ENCODE peak calls at places on chromosomes 4 and X, in seven cellular contexts. N, M, S, R, A, X and Q are unnamed samples.

GRCh38 chr4:94577136-94577535 is 125.4 kb downstream of the PDLIM5 start:
- DNase-seq in R (peak), N (no peak), X (no peak), M (no peak), A (no peak), S (no peak), Q (peak)

GRCh38 chr4:139838811-139839210 is 173.2 kb downstream of the MGST2 start:
- DNase-seq in R (no peak), A (no peak), X (no peak), N (no peak), S (no peak), M (no peak), Q (no peak)

GRCh38 chr4:41339812-41340809 is 83.4 kb downstream of the UCHL1 start:
- DNase-seq in R (peak), S (no peak), X (peak), A (peak), M (peak), N (no peak), Q (peak)

GRCh38 chrX:69229436-69229835 is 64.2 kb upstream of the PJA1 start:
- DNase-seq in R (no peak), M (no peak), X (peak), A (no peak), S (no peak), N (no peak), Q (peak)

GRCh38 chrX:134460005-134460860 is at the start of gene HPRT1:
- DNase-seq in R (peak), S (peak), M (peak), N (peak), A (peak), X (peak), Q (peak)

GRCh38 chr4:153790962-153791551 is 2.2 kb upstream of the SFRP2 start:
- DNase-seq in S (no peak), N (peak), M (no peak), X (no peak), R (no peak), A (peak), Q (peak)

GRCh38 chr4:87150498-87151261 is 69.7 kb downstream of the KLHL8 start:
- DNase-seq in S (peak), M (peak), N (no peak), A (peak), R (peak), X (peak), Q (peak)

GRCh38 chrX:72394518-72395163 is 88.9 kb upstream of the CITED1 start:
- DNase-seq in X (peak), N (no peak), S (no peak), A (no peak), R (no peak), M (no peak), Q (no peak)

GRCh38 chr4:119087121-119087520 is 48.5 kb upstream of the MYOZ2 start:
- DNase-seq in N (no peak), S (no peak), M (peak), R (no peak), A (peak), X (peak), Q (no peak)

GRCh38 chrX:39125834-39126233 is 324.6 kb downstream of the MID1IP1 start:
- DNase-seq in N (no peak), S (no peak), X (no peak), R (peak), M (no peak), A (no peak), Q (no peak)

GRCh38 chr4:157980158-157980557 is 192.7 kb downstream of the GASK1B start:
- DNase-seq in N (no peak), R (no peak), X (no peak), M (no peak), A (no peak), S (no peak), Q (no peak)

GRCh38 chrX:149513713-149514427 is 8.8 kb upstream of the IDS start:
- DNase-seq in S (no peak), N (no peak), M (no peak), A (no peak), X (no peak), R (no peak), Q (no peak)

GRCh38 chr4:113701156-113701555 is 60.4 kb downstream of the CAMK2D start:
- DNase-seq in X (no peak), A (no peak), R (no peak), M (no peak), S (no peak), N (no peak), Q (no peak)

GRCh38 chrX:150648296-150648940 is 44.8 kb upstream of the MTMR1 start:
- DNase-seq in A (no peak), S (no peak), M (no peak), R (no peak), N (no peak), X (no peak), Q (no peak)

GRCh38 chrX:146658379-146658778 is 151.2 kb upstream of the CXorf51B start:
- DNase-seq in M (no peak), R (no peak), X (no peak), S (no peak), N (no peak), A (no peak), Q (no peak)

GRCh38 chrX:22081475-22082092 is 49.5 kb downstream of the PHEX start:
- DNase-seq in S (peak), N (peak), X (peak), M (peak), R (no peak), A (peak), Q (peak)

GRCh38 chrX:68139791-68140190 is 293.5 kb downstream of the OPHN1 start:
- DNase-seq in A (no peak), M (no peak), S (no peak), R (no peak), X (no peak), N (no peak), Q (no peak)

GRCh38 chrX:129609395-129609794 is 45.4 kb downstream of the APLN start:
- DNase-seq in M (no peak), N (no peak), X (no peak), S (no peak), R (no peak), A (no peak), Q (no peak)

GRCh38 chrX:51395807-51396728 is 63.4 kb downstream of the NUDT10 start:
- DNase-seq in X (no peak), S (peak), A (peak), N (peak), R (no peak), M (peak), Q (peak)

GRCh38 chr4:47065099-47065498 is 33.7 kb downstream of the GABRB1 start:
- DNase-seq in M (peak), N (no peak), X (no peak), S (no peak), R (no peak), A (no peak), Q (no peak)

GRCh38 chr4:110245567-110245966 is 47.2 kb upstream of the ELOVL6 start:
- DNase-seq in R (no peak), S (no peak), X (peak), A (no peak), N (no peak), M (no peak), Q (no peak)

GRCh38 chrX:23478056-23478455 is 143.4 kb downstream of the PTCHD1 start:
- DNase-seq in R (no peak), A (no peak), M (no peak), X (peak), N (no peak), S (no peak), Q (no peak)

GRCh38 chr4:3434891-3435683 is 6.7 kb upstream of the HGFAC start:
- DNase-seq in N (no peak), X (no peak), S (no peak), M (no peak), R (no peak), A (no peak), Q (no peak)

GRCh38 chr4:102180080-102180479 is 165.2 kb downstream of the SLC39A8 start:
- DNase-seq in R (no peak), M (no peak), N (no peak), A (no peak), S (no peak), X (no peak), Q (no peak)

GRCh38 chr4:78645853-78646757 is 94.5 kb downstream of the ANXA3 start:
- DNase-seq in M (peak), A (peak), N (no peak), S (no peak), R (no peak), X (peak), Q (peak)

GRCh38 chr4:99394913-99395312 is 40.2 kb downstream of the ADH7 start:
- DNase-seq in X (no peak), M (no peak), A (no peak), S (no peak), N (no peak), R (no peak), Q (no peak)

GRCh38 chr4:182449960-182450359 is 206.8 kb downstream of the TENM3 start:
- DNase-seq in A (no peak), X (no peak), R (no peak), M (no peak), S (no peak), N (no peak), Q (no peak)

GRCh38 chr4:48792348-48793006 is 12.4 kb upstream of the FRYL start:
- DNase-seq in R (no peak), N (no peak), S (no peak), X (no peak), M (no peak), A (no peak), Q (no peak)

GRCh38 chr4:176833416-176833815 is 40.7 kb upstream of the VEGFC start:
- DNase-seq in A (no peak), S (no peak), X (no peak), N (no peak), M (no peak), R (no peak), Q (no peak)

GRCh38 chr4:186131935-186132334 is 27.4 kb downstream of the FAM149A start:
- DNase-seq in A (no peak), M (no peak), S (no peak), R (no peak), X (no peak), N (no peak), Q (no peak)

GRCh38 chr4:55634417-55635128 is 1.5 kb downstream of the NMU start:
- DNase-seq in S (no peak), R (peak), X (no peak), M (no peak), A (no peak), N (no peak), Q (no peak)

GRCh38 chrX:11430266-11430665 is 137.1 kb downstream of the AMELX start:
- DNase-seq in R (no peak), S (no peak), A (no peak), M (no peak), N (no peak), X (no peak), Q (no peak)

GRCh38 chr4:55568905-55569504 is 22.3 kb upstream of the CLOCK start:
- DNase-seq in R (no peak), A (no peak), M (no peak), N (no peak), S (no peak), X (no peak), Q (no peak)

GRCh38 chr4:113212613-113213012 is 163.2 kb downstream of the ANK2 start:
- DNase-seq in N (no peak), R (no peak), M (no peak), S (no peak), X (no peak), A (no peak), Q (no peak)

GRCh38 chr4:180947421-180947820 is 1295.8 kb upstream of the TENM3 start:
- DNase-seq in S (no peak), A (no peak), N (no peak), X (peak), M (peak), R (peak), Q (no peak)

GRCh38 chrX:10395179-10395578 is 225.2 kb downstream of the MID1 start:
- DNase-seq in R (no peak), A (no peak), X (peak), M (no peak), N (no peak), S (no peak), Q (no peak)

GRCh38 chr4:85555210-85555609 is 80.3 kb downstream of the ARHGAP24 start:
- DNase-seq in X (no peak), N (no peak), S (no peak), A (no peak), M (no peak), R (no peak), Q (no peak)

GRCh38 chr4:42151568-42152506 is 618 bp downstream of the BEND4 start:
- DNase-seq in A (no peak), M (no peak), R (peak), X (peak), N (peak), S (no peak), Q (peak)

GRCh38 chr4:38782452-38783108 is at the start of gene TLR10:
- DNase-seq in A (peak), X (peak), N (peak), M (peak), S (peak), R (peak), Q (no peak)

GRCh38 chrX:129983575-129984131 is 1.2 kb downstream of the BCORL1 start:
- DNase-seq in A (no peak), X (peak), S (no peak), N (no peak), M (no peak), R (peak), Q (no peak)